ENCODE peak calls at places on chromosomes 6 and 20, in six cellular contexts. U is K562, L is GM12892, X is HepG2, K is H1, H is GM12878. G is an unnamed sample.

GRCh38 chr20:61397146-61397545 is 145.1 kb downstream of the CDH4 start:
- DNase-seq in U (no peak), L (no peak), X (no peak), K (no peak), H (no peak), G (no peak)

GRCh38 chr20:62822239-62822787 is 5.5 kb downstream of the COL9A3 start:
- DNase-seq in U (no peak), L (no peak), X (peak), K (peak), H (no peak), G (no peak)

GRCh38 chr6:31383149-31383548 is 20.2 kb upstream of the MICA start:
- DNase-seq in U (no peak), L (no peak), X (no peak), K (no peak), H (no peak), G (no peak)

GRCh38 chr6:19771753-19772336 is 65.3 kb upstream of the ID4 start:
- DNase-seq in U (no peak), L (no peak), X (no peak), K (no peak), H (no peak), G (no peak)

GRCh38 chr20:45293041-45294002 is 13.3 kb upstream of the RBPJL start:
- DNase-seq in U (peak), L (peak), X (peak), K (peak), H (no peak), G (peak)

GRCh38 chr20:38635721-38636285 is 34.2 kb downstream of the ARHGAP40 start:
- DNase-seq in U (peak), L (no peak), X (no peak), K (no peak), H (no peak), G (no peak)

GRCh38 chr20:22691369-22692118 is 107.2 kb upstream of the FOXA2 start:
- DNase-seq in U (peak), L (peak), X (peak), K (peak), H (no peak), G (peak)

GRCh38 chr20:44111712-44112335 is 75.2 kb downstream of the JPH2 start:
- DNase-seq in U (no peak), L (no peak), X (no peak), K (no peak), H (no peak), G (no peak)

GRCh38 chr6:108133594-108134179 is 32.1 kb upstream of the NR2E1 start:
- DNase-seq in U (peak), L (no peak), X (peak), K (peak), H (no peak), G (peak)

GRCh38 chr6:75932067-75932466 is 140.4 kb downstream of the IMPG1 start:
- DNase-seq in U (peak), L (no peak), X (peak), K (peak), H (no peak), G (no peak)

GRCh38 chr6:24139639-24140038 is 13.6 kb downstream of the NRSN1 start:
- DNase-seq in U (no peak), L (no peak), X (no peak), K (no peak), H (no peak), G (no peak)

GRCh38 chr6:17393335-17394191 is at the start of gene CAP2:
- DNase-seq in U (no peak), L (no peak), X (peak), K (peak), H (no peak), G (no peak)

GRCh38 chr20:63082308-63082938 is 75.7 kb upstream of the BHLHE23 start:
- DNase-seq in U (peak), L (peak), X (peak), K (peak), H (no peak), G (peak)

GRCh38 chr20:24160563-24161355 is 172.2 kb upstream of the GGTLC1 start:
- DNase-seq in U (peak), L (no peak), X (peak), K (peak), H (no peak), G (no peak)

GRCh38 chr6:106973018-106973840 is 1.3 kb downstream of the CD24 start:
- DNase-seq in U (no peak), L (peak), X (no peak), K (no peak), H (no peak), G (peak)

GRCh38 chr6:134176283-134176975 is 124.0 kb upstream of the SLC2A12 start:
- DNase-seq in U (no peak), L (no peak), X (no peak), K (peak), H (no peak), G (no peak)

GRCh38 chr20:219290-220115 is 7.6 kb upstream of the DEFB129 start:
- DNase-seq in U (peak), L (no peak), X (peak), K (no peak), H (no peak), G (no peak)

GRCh38 chr20:13220857-13221297 is at the start of gene ISM1:
- DNase-seq in U (no peak), L (peak), X (no peak), K (peak), H (no peak), G (peak)

GRCh38 chr6:75602164-75602896 is 650 bp downstream of the SENP6 start:
- DNase-seq in U (peak), L (peak), X (no peak), K (peak), H (no peak), G (peak)

GRCh38 chr6:50836231-50836630 is 17.6 kb downstream of the TFAP2B start:
- DNase-seq in U (no peak), L (no peak), X (no peak), K (no peak), H (no peak), G (no peak)

GRCh38 chr6:151119823-151120524 is 119.8 kb upstream of the AKAP12 start:
- DNase-seq in U (peak), L (no peak), X (peak), K (no peak), H (no peak), G (no peak)

GRCh38 chr6:109949281-109950065 is 28.6 kb upstream of the GPR6 start:
- DNase-seq in U (no peak), L (no peak), X (no peak), K (no peak), H (no peak), G (no peak)

GRCh38 chr6:109944448-109944847 is 33.7 kb upstream of the GPR6 start:
- DNase-seq in U (no peak), L (no peak), X (peak), K (peak), H (no peak), G (no peak)

GRCh38 chr6:109945091-109945490 is 33.0 kb upstream of the GPR6 start:
- DNase-seq in U (no peak), L (no peak), X (no peak), K (no peak), H (no peak), G (no peak)

GRCh38 chr6:109947001-109947400 is 31.1 kb upstream of the GPR6 start:
- DNase-seq in U (no peak), L (no peak), X (no peak), K (no peak), H (no peak), G (no peak)
- TF ChIP-seq TAF1 in U (no peak), L (no peak), X (no peak), K (no peak), H (no peak), G (no peak)

DNA sequence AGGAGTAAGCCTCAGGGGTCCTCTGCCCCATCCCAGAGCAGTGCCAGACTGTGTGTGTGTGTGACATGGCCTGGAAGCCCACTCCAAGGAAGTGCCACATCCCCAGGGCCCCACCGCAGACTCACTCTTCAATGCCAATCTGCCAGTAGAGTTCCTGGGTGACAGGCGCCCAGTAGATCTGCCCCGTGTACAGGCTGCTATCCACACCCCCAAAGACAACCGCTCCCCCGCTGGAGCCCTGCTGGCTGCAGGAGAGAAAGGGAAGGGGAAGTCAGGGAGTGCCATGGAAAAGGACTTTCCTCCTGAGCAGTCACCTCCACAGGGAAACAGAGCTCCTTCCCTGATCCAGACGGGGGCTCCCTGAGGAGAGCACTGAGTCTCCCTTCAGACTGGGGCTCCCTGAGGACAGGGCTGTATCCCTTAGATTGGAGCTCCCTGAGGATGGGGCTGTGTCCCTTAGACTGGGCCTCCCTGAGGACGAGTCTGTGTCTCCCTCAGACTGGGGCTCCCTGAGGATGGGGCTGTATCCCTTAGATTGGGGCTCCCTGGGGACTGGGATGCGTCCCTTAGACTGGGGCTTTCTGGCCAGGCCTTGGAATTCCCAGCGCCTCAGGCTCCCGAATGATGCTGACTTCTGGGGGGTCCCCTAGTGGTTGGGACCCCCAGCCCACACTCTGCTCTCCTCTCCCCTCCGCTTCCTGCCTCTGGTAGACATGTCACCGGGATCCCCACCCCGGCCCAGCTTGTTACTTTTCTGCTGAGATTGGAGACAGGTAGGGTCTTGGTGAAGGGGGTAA is 5.2 kb upstream of the TFEB start:
- DNase-seq in U (no peak), L (no peak), X (no peak), K (no peak), H (no peak), G (no peak)
- TF ChIP-seq POLR2AphosphoS5 in U (no peak), L (no peak), X (no peak), K (no peak), H (no peak), G (no peak)

GRCh38 chr6:159788276-159788675 is 1.1 kb downstream of the TCP1 start:
- DNase-seq in U (no peak), L (no peak), X (no peak), K (no peak), H (no peak), G (no peak)

GRCh38 chr6:159790947-159791598 is 806 bp downstream of the MRPL18 start:
- DNase-seq in U (no peak), L (no peak), X (no peak), K (no peak), H (no peak), G (no peak)

GRCh38 chr6:159789377-159790148 is at the start of gene TCP1:
- DNase-seq in U (peak), L (peak), X (peak), K (peak), H (peak), G (peak)

GRCh38 chr6:159788757-159789376 is 535 bp downstream of the TCP1 start:
- DNase-seq in U (peak), L (no peak), X (peak), K (no peak), H (no peak), G (no peak)

GRCh38 chr6:159790149-159790946 is at the start of gene MRPL18:
- DNase-seq in U (peak), L (peak), X (peak), K (peak), H (peak), G (peak)
- TF ChIP-seq POLR2A in U (peak), L (peak), X (peak), K (peak), H (peak), G (peak)

GRCh38 chr6:117467876-117468275 is 14.6 kb upstream of the DCBLD1 start:
- DNase-seq in U (no peak), L (no peak), X (no peak), K (no peak), H (no peak), G (no peak)

GRCh38 chr6:117469356-117469755 is 13.1 kb upstream of the DCBLD1 start:
- DNase-seq in U (no peak), L (no peak), X (no peak), K (no peak), H (no peak), G (no peak)

GRCh38 chr6:117465691-117466090 is 16.8 kb upstream of the DCBLD1 start:
- DNase-seq in U (no peak), L (no peak), X (no peak), K (no peak), H (no peak), G (no peak)

GRCh38 chr6:117459447-117459944 is 23.0 kb upstream of the DCBLD1 start:
- DNase-seq in U (no peak), L (no peak), X (no peak), K (no peak), H (no peak), G (no peak)

DNA sequence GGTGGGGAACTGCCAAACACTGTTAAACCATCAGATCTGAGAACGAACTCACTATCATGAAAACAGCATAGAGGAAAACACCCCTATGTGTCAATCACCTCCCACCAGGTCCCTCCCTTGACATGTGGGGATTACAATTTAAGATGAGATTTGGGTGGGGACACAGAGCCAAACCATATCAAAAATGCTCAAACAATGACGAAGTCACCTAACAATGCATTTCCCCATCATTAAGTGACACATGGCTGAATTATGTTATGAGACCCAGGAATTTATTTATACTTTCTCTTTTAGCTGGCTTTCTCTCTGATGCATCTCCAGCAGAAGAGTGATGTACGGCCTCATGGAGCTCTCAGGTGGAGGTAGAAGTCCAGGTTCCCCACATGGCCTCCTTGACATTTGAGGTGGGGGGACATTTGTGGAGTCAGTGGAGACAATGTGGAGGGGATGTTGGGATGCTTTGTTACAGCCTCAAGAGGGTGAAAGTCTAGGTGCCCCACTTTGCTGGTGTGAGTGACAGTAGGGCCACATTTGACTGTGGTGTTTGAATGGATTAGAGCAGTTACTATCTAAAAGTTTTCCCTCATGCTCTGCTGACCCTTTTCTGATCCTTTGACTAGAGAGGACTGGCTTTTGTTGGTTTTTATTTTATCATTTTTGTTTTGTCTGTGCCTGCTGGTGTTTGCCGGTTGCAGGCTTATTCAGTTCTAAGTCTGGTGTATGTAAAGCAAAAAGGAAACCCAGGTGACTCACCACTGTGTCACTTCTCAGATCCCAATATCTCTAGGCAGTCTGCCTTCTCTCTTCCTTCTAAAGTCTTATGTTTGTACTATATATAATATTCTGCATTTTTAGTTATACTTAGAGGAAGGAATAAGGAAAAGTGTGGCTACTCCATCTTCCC is 18.5 kb upstream of the DCBLD1 start:
- DNase-seq in U (no peak), L (no peak), X (no peak), K (no peak), H (no peak), G (no peak)
- TF ChIP-seq TAF1 in U (no peak), L (no peak), X (no peak), K (no peak), H (no peak), G (no peak)

DNA sequence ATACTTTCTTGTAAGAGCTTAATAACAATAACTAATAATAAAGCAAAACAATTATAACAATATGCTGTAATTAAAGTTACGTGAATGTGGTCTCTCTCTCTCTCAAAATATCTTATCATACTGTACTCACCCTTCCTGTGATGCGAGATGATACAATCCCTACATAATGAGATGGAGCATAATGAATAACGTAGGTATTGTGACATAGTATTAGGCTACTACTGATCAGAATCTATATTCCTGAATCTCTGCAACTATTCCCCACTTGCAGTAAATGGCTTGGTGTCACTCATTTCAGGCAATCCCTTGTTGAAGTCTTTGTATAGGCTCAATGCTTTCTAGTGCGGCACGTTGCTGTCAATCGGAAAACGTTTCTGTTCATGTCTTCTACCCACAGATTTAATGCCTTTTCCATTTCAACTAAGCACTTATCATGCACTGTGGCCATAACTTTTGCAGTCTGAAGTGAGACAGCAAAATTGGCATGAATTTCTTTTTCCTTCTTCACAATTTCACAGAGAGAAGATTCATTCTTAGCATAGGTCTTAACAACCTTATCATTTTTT is 32.3 kb downstream of the MOXD1 start:
- DNase-seq in U (no peak), L (no peak), X (no peak), K (no peak), H (no peak), G (no peak)
- TF ChIP-seq POLR2AphosphoS5 in U (no peak), L (no peak), X (no peak), K (no peak), H (no peak), G (no peak)

GRCh38 chr20:33401042-33401921 is at the start of gene CDK5RAP1:
- DNase-seq in U (peak), L (peak), X (peak), K (peak), H (peak), G (peak)
- TF ChIP-seq POLR2A in U (peak), L (peak), X (peak), K (no peak), H (peak), G (peak)

DNA sequence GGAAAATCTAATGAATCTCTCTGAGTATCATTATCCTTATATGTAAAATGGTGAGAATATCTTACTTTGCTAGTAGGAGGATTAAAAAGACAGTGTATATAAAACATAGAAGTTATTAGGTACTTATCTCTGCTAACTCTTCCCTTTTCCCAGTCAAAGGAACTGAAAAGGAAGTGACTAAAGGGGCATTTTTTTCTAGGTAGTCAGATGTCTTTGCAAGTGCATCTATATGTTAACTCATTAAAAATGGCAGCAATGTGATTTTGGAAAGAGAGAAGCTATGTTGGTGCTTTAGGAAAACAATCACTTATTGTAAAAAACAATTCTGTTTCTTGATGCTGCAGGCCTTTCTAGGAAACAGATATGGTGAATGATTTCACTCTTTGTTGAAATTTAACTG is 180.9 kb downstream of the SAMD5 start:
- DNase-seq in U (no peak), L (no peak), X (no peak), K (no peak), H (no peak), G (no peak)
- TF ChIP-seq TAF1 in U (no peak), L (no peak), X (no peak), K (no peak), H (no peak), G (no peak)

DNA sequence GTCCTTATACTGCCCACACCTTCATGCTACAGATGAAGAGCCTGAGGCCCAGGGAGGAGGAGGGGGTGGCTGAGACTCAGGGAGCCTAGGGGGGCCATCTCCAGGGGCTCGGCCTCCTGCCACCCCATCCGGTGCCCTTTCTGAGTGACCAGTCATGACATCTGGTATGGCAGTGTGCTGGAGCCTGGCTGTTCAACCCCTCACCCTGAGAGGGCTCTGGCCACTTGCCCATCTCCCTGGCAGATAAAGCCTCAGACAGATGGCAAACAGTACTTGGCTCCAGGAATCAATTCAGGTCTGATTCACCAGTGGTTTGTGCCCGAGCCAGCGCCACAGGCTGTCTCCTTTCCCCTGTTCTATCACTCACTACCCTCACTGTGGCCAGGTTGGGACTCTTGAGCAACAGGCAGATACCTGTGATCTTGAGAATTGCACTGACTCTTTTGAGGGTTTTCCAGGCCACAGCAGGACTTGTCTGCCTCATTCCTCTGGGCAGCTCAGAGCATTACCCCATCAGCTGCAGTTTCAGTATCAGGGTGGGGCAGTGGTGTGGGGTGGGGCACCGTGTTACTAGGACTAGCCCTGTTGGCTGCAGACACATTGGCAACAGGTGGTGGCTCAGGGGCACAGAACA is 22.8 kb downstream of the SRSF3 start:
- DNase-seq in U (no peak), L (no peak), X (no peak), K (no peak), H (no peak), G (no peak)
- TF ChIP-seq POLR2AphosphoS5 in U (no peak), L (no peak), X (no peak), K (no peak), H (no peak), G (no peak)

G was measured in GM12891.